ENCODE peak calls at places on chromosomes 2 and 18, in eight cellular contexts. C is dorsolateral prefrontal cortex, E is HCT116, Y is lower leg skin, G is kidney, M is tibial artery, V is cardiac fibroblast, R is H1. I is an unnamed sample.

GRCh38 chr18:44079602-44080001 is 601.1 kb upstream of the SETBP1 start:
- DNase-seq in C (no peak), E (no peak), Y (no peak), G (no peak), M (no peak), V (peak), R (no peak), I (peak)

GRCh38 chr2:71117064-71117463 is 13.0 kb downstream of the MCEE start:
- DNase-seq in C (no peak), E (no peak), Y (no peak), G (no peak), M (no peak), V (no peak), R (no peak), I (no peak)

GRCh38 chr2:10980886-10981425 is 69.2 kb downstream of the KCNF1 start:
- DNase-seq in C (no peak), E (no peak), Y (peak), G (no peak), M (no peak), V (no peak), R (no peak), I (no peak)

GRCh38 chr18:3411854-3412268 is 38.1 kb upstream of the TGIF1 start:
- DNase-seq in C (no peak), E (no peak), Y (no peak), G (no peak), M (no peak), V (peak), R (no peak), I (peak)

GRCh38 chr2:190283783-190284182 is 35.8 kb downstream of the HIBCH start:
- DNase-seq in C (no peak), E (no peak), Y (no peak), G (no peak), M (no peak), V (peak), R (no peak), I (peak)

GRCh38 chr18:57728941-57729511 is 74.1 kb downstream of the ATP8B1 start:
- DNase-seq in C (no peak), E (no peak), Y (no peak), G (no peak), M (no peak), V (peak), R (no peak), I (peak)

GRCh38 chr2:58081000-58081399 is 34.4 kb downstream of the VRK2 start:
- DNase-seq in C (no peak), E (no peak), Y (no peak), G (no peak), M (no peak), V (peak), R (no peak), I (peak)

GRCh38 chr2:216078776-216079175 is 2.8 kb downstream of the PECR start:
- DNase-seq in C (no peak), E (no peak), Y (no peak), G (no peak), M (no peak), V (peak), R (no peak), I (peak)

GRCh38 chr2:202610367-202610766 is 24.4 kb upstream of the FAM117B start:
- DNase-seq in C (no peak), E (no peak), Y (no peak), G (no peak), M (no peak), V (no peak), R (no peak), I (no peak)

GRCh38 chr2:101120124-101120996 is 30.8 kb downstream of the TBC1D8 start:
- DNase-seq in C (no peak), E (peak), Y (peak), G (peak), M (peak), V (peak), R (no peak), I (peak)

GRCh38 chr2:101121174-101121573 is 30.0 kb downstream of the TBC1D8 start:
- DNase-seq in C (no peak), E (no peak), Y (no peak), G (no peak), M (no peak), V (no peak), R (no peak), I (no peak)

GRCh38 chr2:101116348-101116747 is 34.8 kb downstream of the TBC1D8 start:
- DNase-seq in C (no peak), E (no peak), Y (no peak), G (no peak), M (no peak), V (no peak), R (no peak), I (no peak)

GRCh38 chr2:101116841-101117552 is 34.2 kb downstream of the TBC1D8 start:
- DNase-seq in C (no peak), E (no peak), Y (no peak), G (no peak), M (no peak), V (no peak), R (no peak), I (no peak)

DNA sequence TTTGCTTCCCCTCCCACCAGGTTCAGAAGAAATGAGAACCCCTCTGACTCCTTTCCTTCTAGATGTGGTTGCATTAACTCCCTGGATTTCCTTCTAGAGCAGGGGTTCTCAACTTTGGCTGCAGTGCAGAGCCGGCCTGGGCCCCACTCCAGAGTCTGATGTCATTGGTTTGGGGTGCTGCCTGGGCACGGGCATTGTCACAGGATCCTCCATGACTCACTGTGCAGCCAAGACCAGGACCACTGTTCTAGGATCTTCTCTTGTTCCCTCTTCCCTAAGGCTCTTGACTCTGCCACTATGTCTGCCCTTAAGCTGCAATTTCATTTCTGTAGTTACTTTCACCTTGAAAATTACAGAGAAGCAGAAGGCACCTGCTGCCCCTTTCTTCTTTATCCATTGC is 31.8 kb downstream of the TBC1D8 start:
- DNase-seq in C (no peak), E (no peak), Y (peak), G (no peak), M (peak), V (peak), R (no peak), I (peak)
- H3K4me3 ChIP-seq in C (no peak), E (no peak), Y (no peak), G (no peak), M (no peak), V (no peak), R (no peak), I (no peak)

DNA sequence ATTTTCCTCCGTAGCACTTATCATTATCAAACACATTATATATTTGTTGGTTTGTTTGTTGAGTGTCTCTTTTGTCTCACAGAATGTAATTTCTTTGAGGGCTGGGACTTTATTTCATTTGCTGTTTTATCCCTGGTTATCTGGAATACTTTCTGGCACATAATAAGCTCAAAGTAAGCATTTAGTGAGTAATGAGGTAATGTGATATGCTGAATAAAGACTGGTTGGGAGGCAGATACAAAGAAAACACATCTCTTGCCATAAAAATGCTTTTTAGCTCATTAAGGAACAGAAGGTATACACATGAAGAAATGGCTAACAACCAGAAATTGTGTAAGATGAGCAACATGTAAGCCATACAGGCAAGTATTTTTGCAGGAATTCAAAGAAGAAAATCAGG is 1411.8 kb downstream of the LRP1B start:
- DNase-seq in C (no peak), E (no peak), Y (no peak), G (no peak), M (no peak), V (no peak), R (no peak), I (no peak)
- TF ChIP-seq CTCF in C (no peak), E (no peak), Y (no peak), G (no peak), M (no peak), V (no peak), R (no peak), I (no peak)

GRCh38 chr18:65278939-65279667 is 471.7 kb upstream of the CDH7 start:
- DNase-seq in C (no peak), E (no peak), Y (no peak), G (no peak), M (no peak), V (no peak), R (no peak), I (no peak)
- H3K4me3 ChIP-seq in C (no peak), E (no peak), Y (no peak), G (no peak), M (no peak), V (no peak), R (no peak), I (no peak)

GRCh38 chr2:206783718-206784117 is 18.3 kb downstream of the FASTKD2 start:
- DNase-seq in C (no peak), E (no peak), Y (no peak), G (no peak), M (no peak), V (peak), R (no peak), I (no peak)
- TF ChIP-seq CTCF in C (no peak), E (peak), Y (no peak), G (no peak), M (peak), V (peak), R (peak), I (peak)

GRCh38 chr2:135219226-135219625 is 167.1 kb downstream of the RAB3GAP1 start:
- DNase-seq in C (no peak), E (no peak), Y (no peak), G (no peak), M (no peak), V (no peak), R (no peak), I (no peak)
- H3K4me3 ChIP-seq in C (no peak), E (no peak), Y (no peak), G (no peak), M (no peak), V (no peak), R (no peak), I (no peak)

I was measured in fibroblast of the aortic adventitia.